ENCODE peak calls at places on chromosome 16, in nine cellular contexts. One of them, this sample, is unnamed.

GRCh38 chr16:17318200-17318599 is 152.6 kb downstream of the XYLT1 start:
- DNase-seq in RWPE2: no peak
- DNase-seq in psoas muscle: no peak
- DNase-seq in fibroblast of the aortic adventitia: peak; percentile 35
- DNase-seq in AG09309: no peak
- DNase-seq in adrenal gland: no peak
- DNase-seq in uterus: no peak
- DNase-seq in cardiac fibroblast: peak; percentile 19
- DNase-seq in A549: peak; percentile 35
- DNase-seq in this sample: peak; percentile 14

GRCh38 chr16:84497836-84498610 is 6.4 kb downstream of the MEAK7 start:
- DNase-seq in RWPE2: no peak
- DNase-seq in psoas muscle: no peak
- DNase-seq in fibroblast of the aortic adventitia: no peak
- DNase-seq in AG09309: no peak
- DNase-seq in adrenal gland: peak; percentile 25
- DNase-seq in uterus: no peak
- DNase-seq in cardiac fibroblast: no peak
- DNase-seq in A549: no peak
- DNase-seq in this sample: no peak

GRCh38 chr16:88435437-88436355 is 17.4 kb upstream of the ZFPM1 start:
- DNase-seq in RWPE2: no peak
- DNase-seq in psoas muscle: no peak
- DNase-seq in fibroblast of the aortic adventitia: no peak
- DNase-seq in AG09309: no peak
- DNase-seq in adrenal gland: no peak
- DNase-seq in uterus: no peak
- DNase-seq in cardiac fibroblast: no peak
- DNase-seq in A549: no peak
- DNase-seq in this sample: no peak

GRCh38 chr16:16101585-16101984 is 121.7 kb downstream of the ABCC6 start:
- DNase-seq in RWPE2: no peak
- DNase-seq in psoas muscle: no peak
- DNase-seq in fibroblast of the aortic adventitia: no peak
- DNase-seq in AG09309: no peak
- DNase-seq in adrenal gland: no peak
- DNase-seq in uterus: no peak
- DNase-seq in cardiac fibroblast: no peak
- DNase-seq in A549: no peak
- DNase-seq in this sample: no peak

GRCh38 chr16:48438414-48438813 is 53.2 kb upstream of the SIAH1 start:
- DNase-seq in RWPE2: no peak
- DNase-seq in psoas muscle: no peak
- DNase-seq in fibroblast of the aortic adventitia: no peak
- DNase-seq in AG09309: no peak
- DNase-seq in adrenal gland: no peak
- DNase-seq in uterus: no peak
- DNase-seq in cardiac fibroblast: no peak
- DNase-seq in A549: no peak
- DNase-seq in this sample: no peak

GRCh38 chr16:82881517-82881916 is 254.7 kb downstream of the CDH13 start:
- DNase-seq in RWPE2: no peak
- DNase-seq in psoas muscle: no peak
- DNase-seq in fibroblast of the aortic adventitia: no peak
- DNase-seq in AG09309: no peak
- DNase-seq in adrenal gland: no peak
- DNase-seq in uterus: no peak
- DNase-seq in cardiac fibroblast: no peak
- DNase-seq in A549: no peak
- DNase-seq in this sample: no peak

GRCh38 chr16:4911831-4912422 is 25.0 kb downstream of the PPL start:
- DNase-seq in RWPE2: no peak
- DNase-seq in psoas muscle: no peak
- DNase-seq in fibroblast of the aortic adventitia: peak; percentile 75
- DNase-seq in AG09309: peak; percentile 10
- DNase-seq in adrenal gland: no peak
- DNase-seq in uterus: no peak
- DNase-seq in cardiac fibroblast: peak; percentile 65
- DNase-seq in A549: no peak
- DNase-seq in this sample: peak; percentile 16

GRCh38 chr16:31354394-31355291 is at the start of gene ITGAX:
- DNase-seq in RWPE2: peak; percentile 79
- DNase-seq in psoas muscle: peak; percentile 74
- DNase-seq in fibroblast of the aortic adventitia: peak; percentile 4
- DNase-seq in AG09309: no peak
- DNase-seq in adrenal gland: peak; percentile 76
- DNase-seq in uterus: no peak
- DNase-seq in cardiac fibroblast: peak; percentile 30
- DNase-seq in A549: peak; percentile 49
- DNase-seq in this sample: peak; percentile 42

GRCh38 chr16:89613954-89614459 is 565 bp downstream of the DPEP1 start:
- DNase-seq in RWPE2: no peak
- DNase-seq in psoas muscle: no peak
- DNase-seq in fibroblast of the aortic adventitia: no peak
- DNase-seq in AG09309: no peak
- DNase-seq in adrenal gland: no peak
- DNase-seq in uterus: no peak
- DNase-seq in cardiac fibroblast: no peak
- DNase-seq in A549: no peak
- DNase-seq in this sample: no peak

GRCh38 chr16:8718753-8719386 is 44.5 kb downstream of the ABAT start:
- DNase-seq in RWPE2: no peak
- DNase-seq in psoas muscle: no peak
- DNase-seq in fibroblast of the aortic adventitia: no peak
- DNase-seq in AG09309: no peak
- DNase-seq in adrenal gland: no peak
- DNase-seq in uterus: no peak
- DNase-seq in cardiac fibroblast: no peak
- DNase-seq in A549: no peak
- DNase-seq in this sample: no peak

GRCh38 chr16:4212207-4212933 is 29.5 kb downstream of the SRL start:
- DNase-seq in RWPE2: no peak
- DNase-seq in psoas muscle: peak; percentile 96
- DNase-seq in fibroblast of the aortic adventitia: no peak
- DNase-seq in AG09309: no peak
- DNase-seq in adrenal gland: no peak
- DNase-seq in uterus: peak; percentile 48
- DNase-seq in cardiac fibroblast: no peak
- DNase-seq in A549: no peak
- DNase-seq in this sample: no peak

GRCh38 chr16:80518436-80518835 is 22.4 kb upstream of the DYNLRB2 start:
- DNase-seq in RWPE2: no peak
- DNase-seq in psoas muscle: no peak
- DNase-seq in fibroblast of the aortic adventitia: no peak
- DNase-seq in AG09309: no peak
- DNase-seq in adrenal gland: no peak
- DNase-seq in uterus: no peak
- DNase-seq in cardiac fibroblast: no peak
- DNase-seq in A549: no peak
- DNase-seq in this sample: peak; percentile 6

GRCh38 chr16:88770459-88771293 is 14.3 kb downstream of the PIEZO1 start:
- DNase-seq in RWPE2: peak; percentile 92
- DNase-seq in psoas muscle: peak; percentile 81
- DNase-seq in fibroblast of the aortic adventitia: no peak
- DNase-seq in AG09309: no peak
- DNase-seq in adrenal gland: peak; percentile 75
- DNase-seq in uterus: peak; percentile 66
- DNase-seq in cardiac fibroblast: peak; percentile 66
- DNase-seq in A549: peak; percentile 45
- DNase-seq in this sample: peak; percentile 96

DNA sequence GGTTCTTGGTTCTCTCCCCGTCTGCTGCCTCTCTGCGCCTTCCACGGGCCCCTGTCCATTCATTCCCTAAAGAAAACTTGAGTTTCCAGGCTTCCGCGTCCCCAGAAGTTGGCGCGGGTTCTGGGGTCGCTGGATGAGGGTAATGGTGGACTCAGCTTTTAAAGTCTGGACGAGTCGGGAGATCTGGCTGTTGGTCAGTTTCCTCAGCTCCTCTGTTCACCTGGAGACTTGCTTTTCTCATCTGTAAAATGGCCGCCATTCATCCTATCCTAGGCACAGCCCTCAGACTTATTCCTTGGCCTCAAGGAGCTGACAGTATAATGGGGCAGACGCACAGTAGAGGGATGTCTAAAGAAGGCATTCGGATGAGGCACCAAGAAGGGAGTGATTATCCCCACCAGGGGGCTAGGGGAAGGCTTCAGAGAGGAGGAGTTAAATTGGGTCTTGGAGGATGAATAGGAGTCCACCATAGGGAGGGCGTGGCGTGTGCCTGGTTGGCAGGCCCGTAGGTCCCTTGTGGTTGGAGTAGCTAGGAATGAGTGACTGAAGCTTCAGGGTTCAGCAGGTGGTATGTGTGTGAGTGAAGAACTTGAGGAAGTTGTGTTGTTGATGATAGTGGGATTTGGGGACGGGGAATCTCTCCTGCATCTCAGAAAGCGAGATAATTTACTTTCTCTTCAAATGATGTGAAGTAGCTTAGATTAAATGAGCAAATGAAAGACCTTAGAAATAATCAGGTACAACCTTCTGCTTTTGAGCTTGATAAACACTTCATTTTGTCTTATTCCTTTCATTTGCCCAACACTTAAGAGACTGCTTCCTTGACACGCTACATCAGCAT is 655 bp downstream of the VPS35L start:
- DNase-seq in RWPE2: no peak
- DNase-seq in psoas muscle: no peak
- DNase-seq in fibroblast of the aortic adventitia: peak; percentile 30
- DNase-seq in AG09309: no peak
- DNase-seq in adrenal gland: no peak
- DNase-seq in uterus: no peak
- DNase-seq in cardiac fibroblast: peak; percentile 27
- DNase-seq in A549: peak; percentile 68
- DNase-seq in this sample: peak; percentile 37
- H3K4me3 ChIP-seq in RWPE2: peak overlapping the region; percentile 38
- H3K4me3 ChIP-seq in psoas muscle: peak overlapping the region; percentile 90
- H3K4me3 ChIP-seq in fibroblast of the aortic adventitia: peak overlapping the region; percentile 87
- H3K4me3 ChIP-seq in AG09309: peak overlapping the region; percentile 85
- H3K4me3 ChIP-seq in adrenal gland: peak overlapping the region; percentile 90
- H3K4me3 ChIP-seq in uterus: peak overlapping the region; percentile 77
- H3K4me3 ChIP-seq in cardiac fibroblast: peak overlapping the region; percentile 92
- H3K4me3 ChIP-seq in A549: peak overlapping the region; percentile 89
- H3K4me3 ChIP-seq in this sample: peak overlapping the region; percentile 90

GRCh38 chr16:78244131-78244899 is 144.9 kb downstream of the WWOX start:
- DNase-seq in RWPE2: no peak
- DNase-seq in psoas muscle: no peak
- DNase-seq in fibroblast of the aortic adventitia: no peak
- DNase-seq in AG09309: no peak
- DNase-seq in adrenal gland: no peak
- DNase-seq in uterus: no peak
- DNase-seq in cardiac fibroblast: no peak
- DNase-seq in A549: no peak
- DNase-seq in this sample: no peak

GRCh38 chr16:78237856-78238255 is 138.4 kb downstream of the WWOX start:
- DNase-seq in RWPE2: no peak
- DNase-seq in psoas muscle: no peak
- DNase-seq in fibroblast of the aortic adventitia: no peak
- DNase-seq in AG09309: no peak
- DNase-seq in adrenal gland: no peak
- DNase-seq in uterus: no peak
- DNase-seq in cardiac fibroblast: no peak
- DNase-seq in A549: no peak
- DNase-seq in this sample: no peak

GRCh38 chr16:78237346-78237745 is 137.9 kb downstream of the WWOX start:
- DNase-seq in RWPE2: no peak
- DNase-seq in psoas muscle: no peak
- DNase-seq in fibroblast of the aortic adventitia: no peak
- DNase-seq in AG09309: no peak
- DNase-seq in adrenal gland: no peak
- DNase-seq in uterus: no peak
- DNase-seq in cardiac fibroblast: no peak
- DNase-seq in A549: no peak
- DNase-seq in this sample: no peak

GRCh38 chr16:78242231-78242630 is 142.8 kb downstream of the WWOX start:
- DNase-seq in RWPE2: no peak
- DNase-seq in psoas muscle: no peak
- DNase-seq in fibroblast of the aortic adventitia: no peak
- DNase-seq in AG09309: no peak
- DNase-seq in adrenal gland: no peak
- DNase-seq in uterus: no peak
- DNase-seq in cardiac fibroblast: no peak
- DNase-seq in A549: no peak
- DNase-seq in this sample: no peak

GRCh38 chr16:78240459-78241222 is 141.2 kb downstream of the WWOX start:
- DNase-seq in RWPE2: no peak
- DNase-seq in psoas muscle: no peak
- DNase-seq in fibroblast of the aortic adventitia: no peak
- DNase-seq in AG09309: no peak
- DNase-seq in adrenal gland: no peak
- DNase-seq in uterus: no peak
- DNase-seq in cardiac fibroblast: no peak
- DNase-seq in A549: peak; percentile 41
- DNase-seq in this sample: no peak
- TF ChIP-seq CTCF in RWPE2: no peak
- TF ChIP-seq CTCF in psoas muscle: no peak
- TF ChIP-seq CTCF in fibroblast of the aortic adventitia: no peak
- TF ChIP-seq CTCF in AG09309: no peak
- TF ChIP-seq CTCF in adrenal gland: no peak
- TF ChIP-seq CTCF in uterus: no peak
- TF ChIP-seq CTCF in cardiac fibroblast: no peak
- TF ChIP-seq CTCF in A549: no peak
- TF ChIP-seq CTCF in this sample: no peak

DNA sequence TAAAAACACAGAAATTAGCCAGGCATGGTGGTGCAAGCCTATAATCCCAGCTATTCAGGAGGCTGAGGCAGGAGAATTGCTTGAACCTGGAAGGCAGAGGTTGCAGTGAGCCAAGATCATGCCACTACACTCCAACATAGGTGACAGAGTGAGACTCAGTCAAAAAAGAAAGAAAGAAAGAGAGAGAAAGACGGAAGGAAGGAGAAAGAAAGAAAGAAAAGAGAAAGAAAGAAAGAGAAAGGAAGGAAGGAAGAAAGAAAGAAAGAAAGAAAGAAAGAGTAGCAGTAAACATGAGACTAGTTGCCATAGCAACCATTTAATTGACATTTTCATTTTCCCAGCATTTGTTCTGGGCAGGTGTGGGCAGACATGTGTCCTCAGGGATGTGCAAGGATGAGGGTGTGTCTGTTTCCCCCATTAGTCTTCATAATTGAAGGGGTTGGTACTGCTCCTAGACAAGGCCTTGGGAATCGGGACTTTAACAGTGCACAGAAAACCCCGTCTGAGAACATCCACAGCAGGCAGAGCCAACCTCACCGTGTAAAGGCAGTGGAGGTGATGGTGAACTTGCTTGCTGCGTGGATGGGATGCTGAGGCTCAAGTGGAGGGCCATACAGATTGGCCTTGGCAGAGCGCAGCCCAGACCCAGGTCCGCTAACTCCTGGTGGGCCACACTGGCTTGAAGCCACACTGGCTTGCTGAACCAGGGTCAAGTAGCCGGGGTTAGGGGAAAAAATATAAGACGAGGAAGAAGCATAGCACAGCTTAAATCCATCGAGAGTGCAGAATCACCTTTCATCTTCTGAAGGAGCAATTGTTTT is 35.2 kb upstream of the KIFC3 start:
- DNase-seq in RWPE2: no peak
- DNase-seq in psoas muscle: no peak
- DNase-seq in fibroblast of the aortic adventitia: no peak
- DNase-seq in AG09309: no peak
- DNase-seq in adrenal gland: no peak
- DNase-seq in uterus: no peak
- DNase-seq in cardiac fibroblast: no peak
- DNase-seq in A549: no peak
- DNase-seq in this sample: no peak
- H3K4me3 ChIP-seq in RWPE2: no peak overlapping the region
- H3K4me3 ChIP-seq in psoas muscle: no peak overlapping the region
- H3K4me3 ChIP-seq in fibroblast of the aortic adventitia: no peak overlapping the region
- H3K4me3 ChIP-seq in AG09309: no peak overlapping the region
- H3K4me3 ChIP-seq in adrenal gland: no peak overlapping the region
- H3K4me3 ChIP-seq in uterus: no peak overlapping the region
- H3K4me3 ChIP-seq in cardiac fibroblast: no peak overlapping the region
- H3K4me3 ChIP-seq in A549: no peak overlapping the region
- H3K4me3 ChIP-seq in this sample: no peak overlapping the region

GRCh38 chr16:11372073-11372923 is 27.0 kb downstream of the RMI2 start:
- DNase-seq in RWPE2: no peak
- DNase-seq in psoas muscle: no peak
- DNase-seq in fibroblast of the aortic adventitia: no peak
- DNase-seq in AG09309: no peak
- DNase-seq in adrenal gland: no peak
- DNase-seq in uterus: peak; percentile 62
- DNase-seq in cardiac fibroblast: no peak
- DNase-seq in A549: no peak
- DNase-seq in this sample: no peak
- TF ChIP-seq CTCF in RWPE2: peak; percentile 7
- TF ChIP-seq CTCF in psoas muscle: no peak
- TF ChIP-seq CTCF in fibroblast of the aortic adventitia: no peak
- TF ChIP-seq CTCF in AG09309: no peak
- TF ChIP-seq CTCF in adrenal gland: no peak
- TF ChIP-seq CTCF in uterus: no peak
- TF ChIP-seq CTCF in cardiac fibroblast: no peak
- TF ChIP-seq CTCF in A549: no peak
- TF ChIP-seq CTCF in this sample: no peak

This sample was measured in choroid plexus epithelial cell.